ENCODE peak calls at places on chromosomes 12 and 14, in four cellular contexts. D, N, K and H are unnamed samples.

GRCh38 chr12:81627336-81628189 is 131.6 kb downstream of the PPFIA2 start:
- DNase-seq in D (peak; percentile 38), N (peak; percentile 36), K (peak; percentile 53), H (peak; percentile 83)

GRCh38 chr14:44404599-44405349 is 102.3 kb downstream of the FSCB start:
- DNase-seq in D (no peak), N (no peak), K (no peak), H (no peak)

GRCh38 chr14:91424813-91425719 is 7.4 kb upstream of the CCDC88C start:
- DNase-seq in D (no peak), N (no peak), K (no peak), H (no peak)

GRCh38 chr14:93715279-93715927 is 72.9 kb downstream of the PRIMA1 start:
- DNase-seq in D (no peak), N (no peak), K (no peak), H (no peak)

GRCh38 chr12:120079352-120080042 is 37.1 kb downstream of the RAB35 start:
- DNase-seq in D (no peak), N (no peak), K (no peak), H (no peak)

GRCh38 chr12:105464426-105464825 is 133.9 kb downstream of the C12orf75 start:
- DNase-seq in D (no peak), N (no peak), K (no peak), H (no peak)

GRCh38 chr12:47097276-47097896 is 17.6 kb upstream of the AMIGO2 start:
- DNase-seq in D (peak; percentile 29), N (peak; percentile 62), K (no peak), H (peak; percentile 49)

GRCh38 chr12:1807489-1807888 is 12.9 kb upstream of the LRTM2 start:
- DNase-seq in D (no peak), N (no peak), K (no peak), H (no peak)

GRCh38 chr12:78470354-78471195 is 394.0 kb upstream of the SYT1 start:
- DNase-seq in D (peak; percentile 42), N (peak; percentile 60), K (peak; percentile 68), H (peak; percentile 72)

GRCh38 chr12:124217508-124217981 is 77.3 kb upstream of the RFLNA start:
- DNase-seq in D (peak; percentile 32), N (no peak), K (no peak), H (no peak)

GRCh38 chr12:89874146-89874545 is 165.5 kb upstream of the ATP2B1 start:
- DNase-seq in D (peak; percentile 62), N (peak; percentile 18), K (no peak), H (no peak)

GRCh38 chr12:64080319-64081008 is 141.6 kb downstream of the KICS2 start:
- DNase-seq in D (no peak), N (peak; percentile 74), K (peak; percentile 33), H (no peak)

GRCh38 chr12:27012239-27012981 is 1.8 kb downstream of the TM7SF3 start:
- DNase-seq in D (no peak), N (no peak), K (no peak), H (no peak)

GRCh38 chr12:113105606-113106271 is 29.8 kb downstream of the RASAL1 start:
- DNase-seq in D (no peak), N (no peak), K (peak; percentile 43), H (no peak)

GRCh38 chr14:58736606-58737005 is 98.8 kb downstream of the DACT1 start:
- DNase-seq in D (peak; percentile 63), N (no peak), K (no peak), H (no peak)

GRCh38 chr12:26746315-26746714 is 86.7 kb downstream of the ITPR2 start:
- DNase-seq in D (peak; percentile 91), N (peak; percentile 84), K (peak; percentile 63), H (peak; percentile 73)

GRCh38 chr12:94150483-94151225 is 2.3 kb downstream of the PLXNC1 start:
- DNase-seq in D (no peak), N (no peak), K (no peak), H (no peak)

GRCh38 chr12:54521291-54522062 is 23.9 kb downstream of the NCKAP1L start:
- DNase-seq in D (no peak), N (no peak), K (no peak), H (no peak)

GRCh38 chr12:76470028-76470939 is 89.3 kb downstream of the OSBPL8 start:
- DNase-seq in D (peak; percentile 96), N (peak; percentile 93), K (peak; percentile 59), H (peak; percentile 74)

GRCh38 chr12:4909397-4909733 is 340 bp upstream of the KCNA1 start:
- DNase-seq in D (no peak), N (no peak), K (peak; percentile 11), H (peak; percentile 7)

GRCh38 chr14:97107070-97107469 is 309.9 kb downstream of the VRK1 start:
- DNase-seq in D (no peak), N (no peak), K (no peak), H (no peak)

GRCh38 chr14:97106609-97107008 is 309.4 kb downstream of the VRK1 start:
- DNase-seq in D (no peak), N (no peak), K (no peak), H (no peak)

GRCh38 chr14:97106166-97106565 is 309.0 kb downstream of the VRK1 start:
- DNase-seq in D (no peak), N (no peak), K (no peak), H (no peak)

GRCh38 chr14:97109234-97109633 is 312.1 kb downstream of the VRK1 start:
- DNase-seq in D (no peak), N (no peak), K (no peak), H (no peak)

DNA sequence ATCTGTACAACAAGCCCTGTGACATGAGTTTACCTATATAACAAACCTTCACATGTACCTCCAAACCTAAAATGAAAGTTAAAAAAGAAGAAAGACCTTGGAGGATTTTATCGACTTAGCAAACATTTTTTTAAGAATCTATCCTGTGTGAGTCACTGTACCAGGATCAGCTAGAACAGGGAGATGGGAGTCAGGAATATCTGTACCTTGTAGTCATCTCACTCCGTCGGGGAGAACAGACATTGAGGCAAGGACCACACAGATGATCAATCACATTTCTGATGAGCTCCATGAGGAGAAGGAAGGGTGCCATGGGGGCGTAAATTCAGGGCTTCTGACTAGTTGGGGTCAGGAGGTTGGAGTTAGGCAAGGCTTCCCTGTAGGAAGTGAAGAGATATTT is 310.6 kb downstream of the VRK1 start:
- DNase-seq in D (no peak), N (no peak), K (no peak), H (no peak)
- H3K9ac ChIP-seq in D (no peak overlapping the region), N (no peak overlapping the region), K (no peak overlapping the region), H (no peak overlapping the region)

GRCh38 chr12:97616936-97617335 is 154.3 kb downstream of the RMST start:
- DNase-seq in D (no peak), N (no peak), K (no peak), H (no peak)

GRCh38 chr12:97609957-97610356 is 147.4 kb downstream of the RMST start:
- DNase-seq in D (no peak), N (no peak), K (peak; percentile 8), H (no peak)

DNA sequence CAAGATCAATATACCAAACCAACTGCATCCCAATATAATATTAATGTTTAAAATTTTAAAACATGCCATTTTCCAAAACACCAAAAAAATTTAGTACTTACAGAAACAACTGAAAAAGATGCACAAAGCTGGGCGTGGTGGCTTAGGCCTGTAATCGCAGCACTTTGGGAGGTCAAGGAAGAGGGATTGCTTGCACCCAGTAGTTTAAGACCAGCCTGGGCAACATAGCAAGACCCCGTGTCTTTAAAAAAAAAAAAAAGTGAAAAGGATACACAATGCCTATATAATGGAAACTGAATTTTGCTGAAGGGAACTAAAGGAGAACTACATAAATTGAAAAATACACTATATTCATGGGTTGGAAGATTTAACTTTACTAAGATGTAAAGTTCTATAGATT is 149.5 kb downstream of the RMST start:
- DNase-seq in D (no peak), N (no peak), K (no peak), H (no peak)
- H3K4me3 ChIP-seq in D (no peak overlapping the region), N (no peak overlapping the region), K (no peak overlapping the region), H (no peak overlapping the region)

GRCh38 chr12:6923003-6923732 is 4.6 kb upstream of the ATN1 start:
- DNase-seq in D (no peak), N (no peak), K (no peak), H (no peak)
- H3K9ac ChIP-seq in D (no peak overlapping the region), N (no peak overlapping the region), K (no peak overlapping the region), H (peak overlapping the region; percentile 21)

DNA sequence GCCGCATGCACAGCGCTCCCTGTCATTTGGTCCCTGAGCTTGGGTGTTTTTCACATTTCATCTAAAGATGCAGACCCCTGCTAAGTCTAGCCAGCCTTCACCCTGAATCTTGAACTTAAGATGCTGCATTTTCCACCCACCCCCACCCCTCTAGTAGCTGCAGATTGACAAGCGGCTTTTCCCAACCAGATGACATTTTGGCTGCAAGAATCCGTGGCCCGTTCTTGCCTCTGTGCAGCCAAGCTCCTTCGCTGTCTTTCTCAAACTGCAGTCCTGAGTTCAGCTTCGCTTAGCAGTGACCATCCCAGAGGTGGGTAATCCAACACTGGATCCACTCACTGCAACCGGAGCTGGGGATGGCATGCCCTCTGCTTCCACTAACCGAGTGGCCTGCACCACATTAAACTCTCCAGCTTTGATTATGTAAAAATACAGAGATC is 757 bp upstream of the NFYB start:
- DNase-seq in D (no peak), N (no peak), K (peak; percentile 36), H (peak; percentile 32)
- H3K4me3 ChIP-seq in D (peak overlapping the region; percentile 48), N (peak overlapping the region; percentile 36), K (no peak overlapping the region), H (peak overlapping the region; percentile 63)

DNA sequence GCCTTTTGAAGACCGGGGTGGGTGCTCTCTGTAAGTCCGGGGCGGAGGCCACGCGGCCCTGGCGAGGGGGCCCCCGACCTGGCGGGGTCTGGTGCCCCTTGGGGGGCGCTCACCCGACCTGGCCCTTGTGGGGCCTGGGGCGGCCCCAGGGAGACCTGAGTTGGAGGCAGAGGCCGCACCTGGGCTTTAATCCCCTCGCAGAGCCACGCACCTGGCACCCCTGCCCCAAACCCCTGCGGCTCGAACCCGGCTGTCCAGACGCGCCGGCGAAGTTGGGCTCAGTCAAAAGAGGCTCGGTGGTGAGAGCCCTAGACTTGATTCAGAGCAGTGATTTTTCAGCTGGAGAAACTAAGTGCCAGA is 267 bp downstream of the CFAP251 start:
- DNase-seq in D (no peak), N (no peak), K (no peak), H (no peak)
- H3K9ac ChIP-seq in D (peak overlapping the region; percentile 78), N (peak overlapping the region; percentile 29), K (peak overlapping the region; percentile 65), H (no peak overlapping the region)

GRCh38 chr12:13097526-13097925 is 5.9 kb downstream of the GSG1 start:
- DNase-seq in D (no peak), N (no peak), K (no peak), H (peak; percentile 37)
- H3K4me3 ChIP-seq in D (peak overlapping the region; percentile 47), N (no peak overlapping the region), K (no peak overlapping the region), H (peak overlapping the region; percentile 78)

DNA sequence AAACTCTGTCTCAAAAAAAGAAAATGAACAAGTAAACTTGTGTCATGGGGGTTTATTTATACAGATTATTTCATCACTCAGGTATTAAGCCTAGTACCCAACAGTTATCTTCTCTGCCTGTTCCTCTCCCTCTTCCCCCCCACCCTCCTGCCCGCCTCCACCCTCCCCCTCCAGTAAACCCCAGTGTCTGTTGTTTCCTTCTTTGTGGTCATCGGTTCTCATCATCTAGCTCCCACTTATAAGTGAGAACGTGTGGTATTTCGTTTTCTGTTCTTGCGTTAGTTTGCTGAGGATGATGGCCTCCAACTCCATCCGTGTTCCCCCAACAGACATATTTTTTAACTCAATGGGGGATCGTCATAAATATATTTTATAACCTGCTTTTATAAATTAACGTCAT is 12.3 kb downstream of the IL31 start:
- DNase-seq in D (no peak), N (no peak), K (no peak), H (no peak)
- H3K9ac ChIP-seq in D (no peak overlapping the region), N (no peak overlapping the region), K (no peak overlapping the region), H (no peak overlapping the region)

DNA sequence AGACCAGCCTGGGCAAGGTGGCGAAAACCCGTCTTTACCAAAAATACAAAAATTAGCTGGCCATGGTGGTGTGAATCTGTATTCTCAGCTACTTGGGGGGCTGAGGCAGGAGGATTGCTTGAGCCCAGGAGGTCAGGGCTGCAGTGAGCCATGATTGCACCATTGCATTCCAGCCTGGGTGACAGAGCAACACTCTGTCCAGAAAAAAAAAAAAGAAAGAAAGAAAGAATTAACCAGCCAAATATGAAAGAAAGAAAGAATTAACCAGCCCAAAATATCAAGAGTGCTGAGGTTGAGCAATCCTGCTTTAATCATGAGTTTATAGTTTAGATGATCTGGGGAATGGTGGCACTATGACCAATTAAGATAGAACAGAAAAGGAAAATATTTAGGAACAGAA is 3.5 kb upstream of the ACTN1 start:
- DNase-seq in D (no peak), N (peak; percentile 49), K (no peak), H (peak; percentile 75)
- H3K4me3 ChIP-seq in D (no peak overlapping the region), N (no peak overlapping the region), K (no peak overlapping the region), H (peak overlapping the region; percentile 33)